ENCODE peak calls at places on chromosomes 5 and 9, in nine cellular contexts. One of them, this sample, is unnamed.

GRCh38 chr5:172076783-172077244 is 70.4 kb upstream of the FBXW11 start:
- DNase-seq in GM06990: no peak
- DNase-seq in cardiac fibroblast: peak; percentile 34
- DNase-seq in SK-N-SH: no peak
- DNase-seq in right lobe of liver: no peak
- DNase-seq in neural crest cell: no peak
- DNase-seq in WTC11: peak; percentile 40
- DNase-seq in fibroblast of pulmonary artery: no peak
- DNase-seq in lower leg skin: no peak
- DNase-seq in this sample: no peak

GRCh38 chr9:127158995-127159801 is 36.8 kb upstream of the ANGPTL2 start:
- DNase-seq in neural crest cell: peak; percentile 16
- DNase-seq in cardiac fibroblast: peak; percentile 93
- DNase-seq in SK-N-SH: peak; percentile 41
- DNase-seq in WTC11: peak; percentile 63
- DNase-seq in lower leg skin: peak; percentile 90
- DNase-seq in GM06990: no peak
- DNase-seq in fibroblast of pulmonary artery: peak; percentile 66
- DNase-seq in right lobe of liver: peak; percentile 86
- DNase-seq in this sample: peak; percentile 69

GRCh38 chr5:39500656-39501295 is 76.0 kb upstream of the DAB2 start:
- DNase-seq in GM06990: no peak
- DNase-seq in lower leg skin: no peak
- DNase-seq in right lobe of liver: no peak
- DNase-seq in WTC11: no peak
- DNase-seq in cardiac fibroblast: no peak
- DNase-seq in neural crest cell: no peak
- DNase-seq in fibroblast of pulmonary artery: no peak
- DNase-seq in SK-N-SH: no peak
- DNase-seq in this sample: no peak

GRCh38 chr9:35287986-35288515 is 126.2 kb downstream of the UNC13B start:
- DNase-seq in GM06990: no peak
- DNase-seq in right lobe of liver: no peak
- DNase-seq in fibroblast of pulmonary artery: no peak
- DNase-seq in SK-N-SH: no peak
- DNase-seq in WTC11: no peak
- DNase-seq in lower leg skin: no peak
- DNase-seq in neural crest cell: no peak
- DNase-seq in cardiac fibroblast: peak; percentile 53
- DNase-seq in this sample: peak; percentile 54

GRCh38 chr5:14920121-14920520 is 48.5 kb upstream of the ANKH start:
- DNase-seq in lower leg skin: no peak
- DNase-seq in neural crest cell: no peak
- DNase-seq in SK-N-SH: no peak
- DNase-seq in cardiac fibroblast: no peak
- DNase-seq in GM06990: no peak
- DNase-seq in right lobe of liver: no peak
- DNase-seq in WTC11: no peak
- DNase-seq in fibroblast of pulmonary artery: no peak
- DNase-seq in this sample: no peak

GRCh38 chr9:93654351-93654961 is 78.1 kb downstream of the PHF2 start:
- DNase-seq in SK-N-SH: no peak
- DNase-seq in right lobe of liver: peak; percentile 37
- DNase-seq in WTC11: peak; percentile 9
- DNase-seq in cardiac fibroblast: no peak
- DNase-seq in GM06990: no peak
- DNase-seq in fibroblast of pulmonary artery: no peak
- DNase-seq in lower leg skin: peak; percentile 76
- DNase-seq in neural crest cell: no peak
- DNase-seq in this sample: no peak

GRCh38 chr5:65801332-65801731 is 79.3 kb downstream of the NLN start:
- DNase-seq in SK-N-SH: no peak
- DNase-seq in WTC11: no peak
- DNase-seq in neural crest cell: no peak
- DNase-seq in right lobe of liver: no peak
- DNase-seq in fibroblast of pulmonary artery: peak; percentile 77
- DNase-seq in lower leg skin: no peak
- DNase-seq in GM06990: no peak
- DNase-seq in cardiac fibroblast: peak; percentile 85
- DNase-seq in this sample: no peak

GRCh38 chr9:77679088-77679487 is 31.0 kb upstream of the GNA14 start:
- DNase-seq in cardiac fibroblast: peak; percentile 73
- DNase-seq in lower leg skin: no peak
- DNase-seq in neural crest cell: no peak
- DNase-seq in right lobe of liver: no peak
- DNase-seq in GM06990: no peak
- DNase-seq in fibroblast of pulmonary artery: peak; percentile 81
- DNase-seq in SK-N-SH: no peak
- DNase-seq in WTC11: no peak
- DNase-seq in this sample: peak; percentile 17

GRCh38 chr5:107676702-107677101 is 6.0 kb upstream of the EFNA5 start:
- DNase-seq in right lobe of liver: no peak
- DNase-seq in cardiac fibroblast: no peak
- DNase-seq in GM06990: no peak
- DNase-seq in fibroblast of pulmonary artery: no peak
- DNase-seq in WTC11: no peak
- DNase-seq in SK-N-SH: no peak
- DNase-seq in neural crest cell: no peak
- DNase-seq in lower leg skin: no peak
- DNase-seq in this sample: no peak

DNA sequence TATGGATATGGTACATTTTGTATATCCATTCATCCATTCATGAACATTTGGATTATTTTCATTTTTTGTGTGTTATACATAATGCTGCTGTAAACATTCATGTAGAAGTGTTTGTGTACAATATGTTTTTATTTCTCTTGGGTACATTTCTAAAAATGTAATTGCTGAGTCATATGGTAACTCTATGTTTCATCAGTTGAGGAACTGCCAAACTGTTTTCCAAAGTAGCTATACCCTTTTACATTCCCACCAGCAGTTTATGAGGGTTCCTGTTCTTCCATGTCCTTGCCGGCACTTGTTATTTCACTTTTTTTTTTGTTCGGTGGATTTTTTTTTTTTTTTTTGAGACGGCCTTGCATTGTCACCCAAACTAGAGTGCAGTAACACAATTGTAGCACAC is 54.0 kb upstream of the MCCC2 start:
- DNase-seq in WTC11: no peak
- DNase-seq in lower leg skin: no peak
- DNase-seq in cardiac fibroblast: peak; percentile 76
- DNase-seq in GM06990: no peak
- DNase-seq in right lobe of liver: no peak
- DNase-seq in neural crest cell: no peak
- DNase-seq in fibroblast of pulmonary artery: peak; percentile 53
- DNase-seq in SK-N-SH: no peak
- DNase-seq in this sample: peak; percentile 60
- TF ChIP-seq CTCF in WTC11: no peak
- TF ChIP-seq CTCF in lower leg skin: no peak
- TF ChIP-seq CTCF in cardiac fibroblast: no peak
- TF ChIP-seq CTCF in GM06990: no peak
- TF ChIP-seq CTCF in right lobe of liver: no peak
- TF ChIP-seq CTCF in neural crest cell: no peak
- TF ChIP-seq CTCF in fibroblast of pulmonary artery: no peak
- TF ChIP-seq CTCF in SK-N-SH: no peak
- TF ChIP-seq CTCF in this sample: no peak

GRCh38 chr5:176387384-176387925 is 943 bp downstream of the NOP16 start:
- DNase-seq in neural crest cell: no peak
- DNase-seq in SK-N-SH: no peak
- DNase-seq in fibroblast of pulmonary artery: no peak
- DNase-seq in right lobe of liver: no peak
- DNase-seq in WTC11: no peak
- DNase-seq in cardiac fibroblast: peak; percentile 19
- DNase-seq in GM06990: no peak
- DNase-seq in lower leg skin: no peak
- DNase-seq in this sample: no peak
- TF ChIP-seq CTCF in neural crest cell: no peak
- TF ChIP-seq CTCF in SK-N-SH: peak; percentile 20
- TF ChIP-seq CTCF in fibroblast of pulmonary artery: no peak
- TF ChIP-seq CTCF in right lobe of liver: no peak
- TF ChIP-seq CTCF in WTC11: no peak
- TF ChIP-seq CTCF in cardiac fibroblast: no peak
- TF ChIP-seq CTCF in GM06990: peak; percentile 11
- TF ChIP-seq CTCF in lower leg skin: no peak
- TF ChIP-seq CTCF in this sample: no peak

GRCh38 chr5:141960018-141960417 is 2.0 kb upstream of the PCDH12 start:
- DNase-seq in fibroblast of pulmonary artery: no peak
- DNase-seq in lower leg skin: peak; percentile 81
- DNase-seq in GM06990: no peak
- DNase-seq in SK-N-SH: peak; percentile 62
- DNase-seq in WTC11: peak; percentile 54
- DNase-seq in right lobe of liver: no peak
- DNase-seq in neural crest cell: no peak
- DNase-seq in cardiac fibroblast: no peak
- DNase-seq in this sample: no peak
- TF ChIP-seq CTCF in fibroblast of pulmonary artery: peak; percentile 26
- TF ChIP-seq CTCF in lower leg skin: no peak
- TF ChIP-seq CTCF in GM06990: peak; percentile 53
- TF ChIP-seq CTCF in SK-N-SH: peak; percentile 56
- TF ChIP-seq CTCF in WTC11: no peak
- TF ChIP-seq CTCF in right lobe of liver: peak; percentile 5
- TF ChIP-seq CTCF in neural crest cell: no peak
- TF ChIP-seq CTCF in cardiac fibroblast: peak; percentile 37
- TF ChIP-seq CTCF in this sample: peak; percentile 51

GRCh38 chr5:180495991-180496741 is 2.0 kb downstream of the CNOT6 start:
- DNase-seq in neural crest cell: no peak
- DNase-seq in SK-N-SH: no peak
- DNase-seq in cardiac fibroblast: no peak
- DNase-seq in lower leg skin: peak; percentile 18
- DNase-seq in right lobe of liver: peak; percentile 27
- DNase-seq in fibroblast of pulmonary artery: no peak
- DNase-seq in WTC11: no peak
- DNase-seq in GM06990: no peak
- DNase-seq in this sample: peak; percentile 40

GRCh38 chr5:180495292-180495691 is 1.1 kb downstream of the CNOT6 start:
- DNase-seq in WTC11: no peak
- DNase-seq in right lobe of liver: no peak
- DNase-seq in GM06990: no peak
- DNase-seq in lower leg skin: peak; percentile 31
- DNase-seq in fibroblast of pulmonary artery: no peak
- DNase-seq in SK-N-SH: no peak
- DNase-seq in neural crest cell: no peak
- DNase-seq in cardiac fibroblast: no peak
- DNase-seq in this sample: peak; percentile 34

GRCh38 chr5:180494060-180494509 is at the start of gene CNOT6:
- DNase-seq in GM06990: peak; percentile 98
- DNase-seq in WTC11: peak; percentile 90
- DNase-seq in right lobe of liver: peak; percentile 95
- DNase-seq in fibroblast of pulmonary artery: peak; percentile 96
- DNase-seq in cardiac fibroblast: peak; percentile 93
- DNase-seq in lower leg skin: peak; percentile 98
- DNase-seq in neural crest cell: peak; percentile 89
- DNase-seq in SK-N-SH: peak; percentile 98
- DNase-seq in this sample: peak; percentile 96

GRCh38 chr5:180492226-180492903 is 1.8 kb upstream of the CNOT6 start:
- DNase-seq in fibroblast of pulmonary artery: no peak
- DNase-seq in neural crest cell: no peak
- DNase-seq in cardiac fibroblast: no peak
- DNase-seq in GM06990: no peak
- DNase-seq in right lobe of liver: no peak
- DNase-seq in lower leg skin: peak; percentile 54
- DNase-seq in WTC11: no peak
- DNase-seq in SK-N-SH: no peak
- DNase-seq in this sample: no peak

GRCh38 chr5:180494510-180495181 is 467 bp downstream of the CNOT6 start:
- DNase-seq in WTC11: peak; percentile 42
- DNase-seq in right lobe of liver: peak; percentile 63
- DNase-seq in neural crest cell: peak; percentile 20
- DNase-seq in fibroblast of pulmonary artery: no peak
- DNase-seq in SK-N-SH: peak; percentile 82
- DNase-seq in lower leg skin: peak; percentile 88
- DNase-seq in GM06990: no peak
- DNase-seq in cardiac fibroblast: no peak
- DNase-seq in this sample: peak; percentile 40
- TF ChIP-seq CTCF in WTC11: no peak
- TF ChIP-seq CTCF in right lobe of liver: no peak
- TF ChIP-seq CTCF in neural crest cell: peak; percentile 14
- TF ChIP-seq CTCF in fibroblast of pulmonary artery: no peak
- TF ChIP-seq CTCF in SK-N-SH: no peak
- TF ChIP-seq CTCF in lower leg skin: no peak
- TF ChIP-seq CTCF in GM06990: peak; percentile 4
- TF ChIP-seq CTCF in cardiac fibroblast: no peak
- TF ChIP-seq CTCF in this sample: no peak

DNA sequence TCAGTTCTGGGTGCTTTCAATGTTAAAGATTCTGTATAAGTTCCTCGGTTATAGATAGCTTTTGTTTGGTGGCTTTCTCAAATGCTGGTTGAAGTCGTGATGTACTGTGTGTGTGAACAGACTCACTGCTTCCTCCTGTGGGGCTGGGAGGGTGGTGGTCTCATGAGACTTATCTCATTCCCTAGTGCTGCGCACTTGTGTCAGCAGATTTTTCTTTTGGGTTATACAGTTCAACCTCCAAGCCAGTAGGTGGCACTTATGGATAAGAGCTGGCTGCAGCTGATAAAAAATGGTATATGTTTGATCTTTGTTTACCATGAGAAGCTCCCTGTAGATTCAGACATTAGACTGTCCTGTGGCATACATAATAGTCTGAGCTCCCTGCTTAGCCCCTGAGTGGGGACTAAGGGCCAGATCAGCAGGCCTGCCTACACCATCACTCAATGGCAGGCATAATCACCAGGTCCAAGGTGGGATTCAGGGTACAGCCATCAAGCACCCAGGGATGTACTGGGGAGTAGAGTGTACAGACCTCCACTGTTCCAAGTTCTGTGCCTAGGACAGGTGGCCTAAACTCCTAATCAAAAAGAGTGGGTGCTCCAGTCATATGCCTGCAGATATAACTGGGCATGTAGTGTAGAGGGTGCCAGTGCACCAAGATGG is 174.2 kb downstream of the OXCT1 start:
- DNase-seq in right lobe of liver: no peak
- DNase-seq in GM06990: no peak
- DNase-seq in fibroblast of pulmonary artery: no peak
- DNase-seq in lower leg skin: no peak
- DNase-seq in neural crest cell: no peak
- DNase-seq in WTC11: no peak
- DNase-seq in cardiac fibroblast: peak; percentile 8
- DNase-seq in SK-N-SH: no peak
- DNase-seq in this sample: no peak
- TF ChIP-seq CTCF in right lobe of liver: no peak
- TF ChIP-seq CTCF in GM06990: peak; percentile 58
- TF ChIP-seq CTCF in fibroblast of pulmonary artery: peak; percentile 30
- TF ChIP-seq CTCF in lower leg skin: no peak
- TF ChIP-seq CTCF in neural crest cell: peak; percentile 36
- TF ChIP-seq CTCF in WTC11: no peak
- TF ChIP-seq CTCF in cardiac fibroblast: peak; percentile 27
- TF ChIP-seq CTCF in SK-N-SH: peak; percentile 59
- TF ChIP-seq CTCF in this sample: no peak

GRCh38 chr5:139091439-139092156 is 106.6 kb downstream of the SIL1 start:
- DNase-seq in GM06990: no peak
- DNase-seq in WTC11: no peak
- DNase-seq in cardiac fibroblast: peak; percentile 14
- DNase-seq in SK-N-SH: no peak
- DNase-seq in neural crest cell: no peak
- DNase-seq in fibroblast of pulmonary artery: peak; percentile 44
- DNase-seq in right lobe of liver: no peak
- DNase-seq in lower leg skin: no peak
- DNase-seq in this sample: peak; percentile 18
- TF ChIP-seq CTCF in GM06990: peak; percentile 7
- TF ChIP-seq CTCF in WTC11: peak; percentile 13
- TF ChIP-seq CTCF in cardiac fibroblast: no peak
- TF ChIP-seq CTCF in SK-N-SH: no peak
- TF ChIP-seq CTCF in neural crest cell: no peak
- TF ChIP-seq CTCF in fibroblast of pulmonary artery: peak; percentile 28
- TF ChIP-seq CTCF in right lobe of liver: peak; percentile 21
- TF ChIP-seq CTCF in lower leg skin: no peak
- TF ChIP-seq CTCF in this sample: no peak